ENCODE peak calls at places on chromosomes 1 and 21, in four cellular contexts. M, I, U and A are unnamed samples.

GRCh38 chr1:30315185-30315960 is 408.0 kb downstream of the MATN1 start:
- DNase-seq in I (no peak), M (no peak), U (peak), A (no peak)

GRCh38 chr1:228275435-228276342 is 67.8 kb downstream of the OBSCN start:
- DNase-seq in I (no peak), U (peak), M (peak), A (peak)

GRCh38 chr21:38631171-38631570 is 132.9 kb upstream of the ERG start:
- DNase-seq in U (no peak), I (no peak), M (no peak), A (peak)

GRCh38 chr1:40708750-40709099 is 17.2 kb downstream of the NFYC start:
- DNase-seq in M (no peak), U (peak), I (peak), A (peak)

GRCh38 chr1:71080178-71080781 is 555 bp downstream of the ZRANB2 start:
- DNase-seq in I (no peak), M (peak), U (peak), A (peak)

GRCh38 chr1:178310685-178311105 is 186.1 kb downstream of the CLEC20A start:
- DNase-seq in I (peak), U (peak), M (peak), A (peak)

GRCh38 chr1:59394706-59395417 is 98.0 kb downstream of the FGGY start:
- DNase-seq in U (no peak), I (no peak), M (no peak), A (no peak)

GRCh38 chr1:246703581-246703980 is 20.6 kb upstream of the SCCPDH start:
- DNase-seq in M (no peak), U (no peak), I (no peak), A (no peak)

GRCh38 chr1:154774175-154774855 is 95.8 kb downstream of the KCNN3 start:
- DNase-seq in M (no peak), U (no peak), I (no peak), A (no peak)

GRCh38 chr1:234238060-234238459 is 135.2 kb upstream of the COA6 start:
- DNase-seq in U (no peak), M (no peak), I (no peak), A (no peak)

GRCh38 chr1:239560921-239561320 is 174.6 kb downstream of the CHRM3 start:
- DNase-seq in M (no peak), U (no peak), I (no peak), A (no peak)

GRCh38 chr1:41122851-41123518 is 101.5 kb upstream of the SLFNL1 start:
- DNase-seq in M (peak), U (peak), I (peak), A (peak)

GRCh38 chr1:162234571-162234970 is 142.1 kb downstream of the SPATA46 start:
- DNase-seq in M (no peak), U (no peak), I (no peak), A (no peak)

GRCh38 chr1:56534252-56534651 is 45.1 kb downstream of the PLPP3 start:
- DNase-seq in U (no peak), I (no peak), M (no peak), A (no peak)

GRCh38 chr1:225998560-225999226 is 450 bp downstream of the SDE2 start:
- DNase-seq in I (peak), U (peak), M (peak), A (peak)

GRCh38 chr1:182093781-182094180 is 32.3 kb upstream of the ZNF648 start:
- DNase-seq in M (no peak), I (no peak), U (no peak), A (no peak)

GRCh38 chr1:150159550-150159949 is 9.8 kb downstream of the PLEKHO1 start:
- DNase-seq in U (no peak), M (no peak), I (no peak), A (no peak)

GRCh38 chr1:157806431-157807149 is 13.3 kb downstream of the FCRL1 start:
- DNase-seq in U (no peak), M (no peak), I (no peak), A (no peak)

GRCh38 chr1:217026506-217026905 is 303.3 kb upstream of the ESRRG start:
- DNase-seq in M (no peak), I (no peak), U (peak), A (no peak)

GRCh38 chr1:230713915-230714764 is at the start of gene AGT:
- DNase-seq in I (no peak), U (peak), M (no peak), A (peak)

GRCh38 chr21:31444061-31444460 is 100.0 kb upstream of the TIAM1 start:
- DNase-seq in U (peak), I (no peak), M (no peak), A (peak)

GRCh38 chr1:33375316-33375715 is 54.4 kb upstream of the A3GALT2 start:
- DNase-seq in M (no peak), I (no peak), U (no peak), A (no peak)

GRCh38 chr1:111653695-111654094 is 34.1 kb downstream of the RAP1A start:
- DNase-seq in I (no peak), M (no peak), U (no peak), A (no peak)

GRCh38 chr1:71511505-71511904 is 430.7 kb upstream of the ZRANB2 start:
- DNase-seq in U (no peak), M (no peak), I (no peak), A (no peak)

GRCh38 chr1:33060579-33061083 is 20.3 kb upstream of the AZIN2 start:
- DNase-seq in M (peak), I (no peak), U (peak), A (peak)

GRCh38 chr21:38646213-38646837 is 148.0 kb upstream of the ERG start:
- DNase-seq in I (no peak), U (peak), M (no peak), A (no peak)

GRCh38 chr21:45540601-45540970 is 1.7 kb downstream of the SLC19A1 start:
- DNase-seq in M (no peak), I (no peak), U (no peak), A (no peak)

GRCh38 chr1:37817481-37817880 is 9.5 kb upstream of the YRDC start:
- DNase-seq in U (peak), M (no peak), I (no peak), A (peak)

GRCh38 chr1:230517786-230518185 is 91.7 kb upstream of the PGBD5 start:
- DNase-seq in U (no peak), I (no peak), M (no peak), A (no peak)

GRCh38 chr1:45586769-45587168 is 2.9 kb downstream of the NASP start:
- DNase-seq in U (no peak), I (no peak), M (no peak), A (no peak)
- H3K4me3 ChIP-seq in U (no peak), I (no peak), M (no peak), A (peak)

GRCh38 chr1:89149976-89150375 is 24.1 kb upstream of the GBP2 start:
- DNase-seq in M (no peak), U (no peak), I (no peak), A (no peak)

GRCh38 chr1:89149229-89149628 is 23.3 kb upstream of the GBP2 start:
- DNase-seq in I (no peak), M (peak), U (peak), A (peak)

GRCh38 chr1:89147707-89148106 is 21.8 kb upstream of the GBP2 start:
- DNase-seq in U (no peak), M (no peak), I (no peak), A (no peak)

GRCh38 chr1:89148259-89148658 is 22.3 kb upstream of the GBP2 start:
- DNase-seq in U (no peak), M (no peak), I (no peak), A (no peak)

DNA sequence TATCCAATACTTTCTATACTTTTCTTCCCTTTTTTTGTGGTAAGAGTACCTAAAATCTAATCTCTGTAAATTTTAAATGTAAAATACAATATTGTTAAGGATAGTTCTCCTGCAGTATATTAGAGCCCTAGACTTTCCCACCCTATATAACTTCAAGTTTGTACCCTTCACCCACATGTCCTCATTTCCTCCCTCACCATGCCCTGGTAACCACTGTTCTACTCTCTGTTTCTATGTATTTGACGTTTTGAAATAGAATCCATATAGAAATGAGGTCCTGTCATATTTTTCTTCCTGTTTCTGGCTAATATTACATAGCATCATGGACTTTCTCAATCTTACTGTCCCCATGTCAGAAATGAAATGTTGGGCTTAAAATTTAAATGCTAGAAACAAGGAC is 24.8 kb downstream of the GBP7 start:
- DNase-seq in I (no peak), U (no peak), M (no peak), A (no peak)
- TF ChIP-seq CTCF in I (no peak), U (no peak), M (no peak), A (no peak)

DNA sequence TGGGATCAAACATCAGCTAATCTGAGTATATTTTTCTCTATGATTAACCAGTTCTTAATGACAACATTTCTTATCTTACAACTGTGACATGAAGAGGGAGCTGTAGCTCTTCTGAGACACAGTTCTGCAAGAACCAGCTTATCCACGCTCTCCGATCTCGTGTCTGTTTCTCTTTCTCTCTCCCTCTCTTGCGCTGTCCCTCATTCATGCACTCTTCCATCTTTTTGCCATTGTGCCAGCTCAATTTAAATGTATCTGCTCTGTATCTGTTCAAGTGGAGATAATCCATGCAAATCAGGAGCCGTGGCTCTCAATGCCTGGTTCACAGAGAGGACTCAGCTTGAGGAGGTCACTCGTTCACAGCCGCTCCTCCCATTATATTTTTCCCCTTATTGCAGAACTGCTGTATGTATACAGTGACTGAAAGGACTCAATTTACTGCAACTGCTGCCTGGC is 494.7 kb upstream of the ADGRL2 start:
- DNase-seq in I (peak), M (peak), U (peak), A (peak)
- H3K4me3 ChIP-seq in I (peak), M (peak), U (peak), A (peak)

GRCh38 chr1:20197329-20197791 is 11.0 kb upstream of the PLA2G2C start:
- DNase-seq in M (no peak), I (no peak), U (no peak), A (no peak)

GRCh38 chr1:20194224-20194623 is 7.9 kb upstream of the PLA2G2C start:
- DNase-seq in U (no peak), I (no peak), M (no peak), A (no peak)

GRCh38 chr1:20194770-20195463 is 8.6 kb upstream of the PLA2G2C start:
- DNase-seq in M (peak), I (peak), U (peak), A (peak)

GRCh38 chr1:20192871-20193411 is 6.6 kb upstream of the PLA2G2C start:
- DNase-seq in I (no peak), U (no peak), M (no peak), A (no peak)

DNA sequence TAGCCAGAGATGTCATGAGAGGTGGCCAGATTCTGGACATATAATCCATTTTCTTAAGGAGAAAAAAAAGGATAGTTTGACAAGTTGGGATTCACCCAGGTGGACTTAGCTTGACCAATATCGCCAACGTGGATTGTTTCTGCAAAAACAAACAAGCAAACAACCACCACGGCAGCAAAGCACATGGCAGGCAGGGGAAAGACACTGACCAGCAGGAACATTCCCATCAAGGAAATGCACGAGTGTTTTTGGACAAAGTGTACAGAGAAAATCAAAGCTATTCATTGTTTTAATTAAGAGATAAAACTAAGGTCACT is 9.1 kb upstream of the PLA2G2C start:
- DNase-seq in I (no peak), U (no peak), M (no peak), A (no peak)
- TF ChIP-seq CTCF in I (no peak), U (no peak), M (no peak), A (no peak)

DNA sequence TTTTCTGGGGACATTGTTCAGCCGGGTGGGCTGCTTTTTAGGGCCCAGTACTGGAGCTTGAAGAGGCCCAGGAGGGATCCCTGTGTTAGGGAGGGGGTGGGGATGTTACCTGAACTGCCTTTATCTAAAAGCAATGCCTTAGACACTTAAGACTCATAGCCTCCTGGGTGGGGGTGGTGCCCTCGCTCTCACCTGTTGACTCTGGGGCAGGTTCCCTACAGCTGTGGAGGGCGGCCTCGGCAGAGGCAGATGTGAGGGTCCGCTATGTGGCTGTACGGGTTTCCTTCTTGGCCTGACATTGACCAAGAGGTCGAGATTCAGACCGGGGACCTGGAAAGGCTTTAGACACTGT is 724 bp downstream of the INAVA start:
- DNase-seq in M (no peak), I (no peak), U (no peak), A (no peak)
- H3K4me3 ChIP-seq in M (no peak), I (peak), U (no peak), A (no peak)

GRCh38 chr1:25430666-25431494 is at the start of gene MACO1:
- DNase-seq in U (peak), M (peak), I (peak), A (peak)
- TF ChIP-seq CTCF in U (no peak), M (no peak), I (no peak), A (no peak)

GRCh38 chr1:1058088-1058905 is 15.8 kb downstream of the RNF223 start:
- DNase-seq in M (no peak), I (no peak), U (no peak), A (no peak)
- H3K4me3 ChIP-seq in M (no peak), I (peak), U (peak), A (no peak)

DNA sequence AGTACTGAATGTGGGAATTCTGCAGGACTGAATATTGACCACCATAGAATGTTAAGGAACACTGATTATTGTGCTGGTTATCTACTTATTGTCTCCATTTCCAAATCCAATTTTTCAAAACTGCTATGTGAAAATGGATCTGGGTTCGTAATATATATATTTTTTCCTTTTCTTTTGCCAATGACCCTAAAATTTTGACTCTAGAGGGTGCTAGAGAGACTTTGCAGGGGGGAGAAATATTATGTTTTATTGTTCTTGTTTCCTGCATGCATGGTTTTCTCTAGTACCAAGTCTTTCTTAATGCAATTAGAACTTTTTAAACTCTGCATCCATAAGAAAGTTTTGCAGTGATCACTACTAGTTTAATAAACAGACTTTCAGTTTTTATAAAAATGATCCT is 1256.9 kb downstream of the BRINP3 start:
- DNase-seq in I (peak), M (peak), U (no peak), A (peak)
- TF ChIP-seq CTCF in I (peak), M (no peak), U (peak), A (peak)